ENCODE peak calls at places on chromosomes 3 and 15, in ten cellular contexts. T is mesendoderm; B is cardiac muscle cell; O is adipocyte; N is ascending aorta; J is CD4-positive, CD25-positive, alpha-beta regulatory T cell; E is GM12878; W is neural progenitor cell; C is psoas muscle; I is HCT116. D is an unnamed sample.

GRCh38 chr3:38127611-38128302 is 9.2 kb downstream of the ACAA1 start:
- DNase-seq in E (no peak), O (no peak), W (no peak), B (no peak), J (no peak), N (no peak), I (no peak), T (no peak), C (no peak), D (no peak)

GRCh38 chr3:52299815-52300611 is 12.4 kb downstream of the GLYCTK start:
- DNase-seq in B (peak; percentile 47), J (no peak), O (peak; percentile 25), E (no peak), N (no peak), W (peak; percentile 62), I (no peak), T (peak; percentile 76), C (no peak), D (no peak)

GRCh38 chr3:166455724-166456123 is 618.5 kb upstream of the BCHE start:
- DNase-seq in O (no peak), J (no peak), C (no peak), W (no peak), N (no peak), T (peak; percentile 71), B (no peak), I (no peak), E (no peak), D (no peak)

GRCh38 chr3:136249091-136249490 is 1.0 kb upstream of the PCCB start:
- DNase-seq in C (no peak), E (no peak), T (peak; percentile 7), W (no peak), B (no peak), N (no peak), O (no peak), J (no peak), I (no peak), D (no peak)

GRCh38 chr3:100057716-100058575 is 56.4 kb downstream of the FILIP1L start:
- DNase-seq in O (no peak), N (no peak), B (peak; percentile 46), J (no peak), C (no peak), W (no peak), I (no peak), T (no peak), E (no peak), D (no peak)

GRCh38 chr3:100548053-100548452 is 55.6 kb downstream of the TMEM45A start:
- DNase-seq in O (no peak), N (no peak), C (no peak), B (no peak), W (no peak), E (no peak), I (no peak), T (no peak), J (no peak), D (no peak)

GRCh38 chr3:172129534-172129867 is 90.1 kb downstream of the FNDC3B start:
- DNase-seq in C (no peak), N (no peak), O (no peak), E (no peak), I (no peak), W (no peak), B (no peak), T (no peak), J (no peak), D (no peak)

GRCh38 chr15:68319997-68320396 is 42.5 kb downstream of the FEM1B start:
- DNase-seq in T (no peak), I (no peak), N (no peak), O (no peak), E (no peak), C (no peak), J (no peak), W (no peak), B (no peak), D (no peak)

GRCh38 chr15:95327661-95328060 is 1002.8 kb upstream of the NR2F2 start:
- DNase-seq in C (no peak), N (no peak), W (peak; percentile 69), B (no peak), T (peak; percentile 2), O (no peak), E (no peak), I (no peak), J (no peak), D (no peak)

GRCh38 chr3:169781209-169781855 is 8.1 kb downstream of the MYNN start:
- DNase-seq in C (no peak), E (no peak), I (no peak), N (no peak), O (no peak), W (no peak), B (no peak), T (no peak), J (no peak), D (no peak)

GRCh38 chr3:169777822-169778221 is 4.6 kb downstream of the MYNN start:
- DNase-seq in O (no peak), W (no peak), J (no peak), C (no peak), B (no peak), T (no peak), N (no peak), I (no peak), E (no peak), D (no peak)

GRCh38 chr3:169780738-169781137 is 7.5 kb downstream of the MYNN start:
- DNase-seq in E (no peak), T (no peak), C (no peak), W (no peak), N (no peak), J (peak; percentile 27), B (no peak), O (no peak), I (no peak), D (no peak)
- H3K36me3 ChIP-seq in E (peaks cover 32% of the 10 kb centered on the region), T (peaks cover 10% of the 10 kb centered on the region), C (peaks cover 100% of the 10 kb centered on the region), W (peaks cover 36% of the 10 kb centered on the region), N (peaks cover 65% of the 10 kb centered on the region), J (peaks cover 87% of the 10 kb centered on the region), B (peaks cover 93% of the 10 kb centered on the region), O (peaks cover 97% of the 10 kb centered on the region), I (peaks cover 66% of the 10 kb centered on the region), D (peaks cover 78% of the 10 kb centered on the region)

GRCh38 chr15:73979636-73980035 is 12.5 kb downstream of the STOML1 start:
- DNase-seq in C (no peak), W (no peak), N (no peak), B (no peak), J (no peak), O (no peak), I (no peak), E (no peak), T (no peak), D (no peak)
- H3K27me3 ChIP-seq in C (no peaks in the 10 kb centered on the region), W (peaks cover 17% of the 10 kb centered on the region), N (no peaks in the 10 kb centered on the region), B (peaks cover 7% of the 10 kb centered on the region), J (peaks cover 5% of the 10 kb centered on the region), O (no peaks in the 10 kb centered on the region), I (no peaks in the 10 kb centered on the region), E (no peaks in the 10 kb centered on the region), T (no peaks in the 10 kb centered on the region), D (peaks cover 17% of the 10 kb centered on the region)

GRCh38 chr3:130896101-130896500 is 2.2 kb downstream of the ATP2C1 start:
- DNase-seq in J (peak; percentile 64), O (no peak), W (no peak), T (no peak), N (no peak), I (no peak), C (no peak), B (no peak), E (no peak), D (no peak)
- H3K4me1 ChIP-seq in J (peaks cover 27% of the 10 kb centered on the region), O (peaks cover 32% of the 10 kb centered on the region), W (peaks cover 54% of the 10 kb centered on the region), T (peaks cover 11% of the 10 kb centered on the region), N (no peaks in the 10 kb centered on the region), I (peaks cover 3% of the 10 kb centered on the region), C (peaks cover 52% of the 10 kb centered on the region), B (peaks cover 17% of the 10 kb centered on the region), E (peaks cover 12% of the 10 kb centered on the region), D (peaks cover 31% of the 10 kb centered on the region)

GRCh38 chr3:183370391-183370790 is 58.0 kb downstream of the MCF2L2 start:
- DNase-seq in C (no peak), B (peak; percentile 69), I (no peak), O (peak; percentile 17), N (no peak), J (no peak), T (no peak), W (no peak), E (no peak), D (no peak)

GRCh38 chr3:183372911-183373310 is 55.5 kb downstream of the MCF2L2 start:
- DNase-seq in B (no peak), J (no peak), T (no peak), W (no peak), I (no peak), C (no peak), N (no peak), O (no peak), E (no peak), D (no peak)

GRCh38 chr3:183369117-183369516 is 59.3 kb downstream of the MCF2L2 start:
- DNase-seq in J (no peak), C (no peak), T (no peak), N (no peak), B (no peak), I (no peak), O (no peak), W (no peak), E (no peak), D (no peak)

GRCh38 chr3:183371672-183371968 is 56.8 kb downstream of the MCF2L2 start:
- DNase-seq in C (no peak), N (no peak), J (no peak), O (no peak), T (no peak), W (no peak), B (peak; percentile 25), I (peak; percentile 15), E (no peak), D (no peak)

DNA sequence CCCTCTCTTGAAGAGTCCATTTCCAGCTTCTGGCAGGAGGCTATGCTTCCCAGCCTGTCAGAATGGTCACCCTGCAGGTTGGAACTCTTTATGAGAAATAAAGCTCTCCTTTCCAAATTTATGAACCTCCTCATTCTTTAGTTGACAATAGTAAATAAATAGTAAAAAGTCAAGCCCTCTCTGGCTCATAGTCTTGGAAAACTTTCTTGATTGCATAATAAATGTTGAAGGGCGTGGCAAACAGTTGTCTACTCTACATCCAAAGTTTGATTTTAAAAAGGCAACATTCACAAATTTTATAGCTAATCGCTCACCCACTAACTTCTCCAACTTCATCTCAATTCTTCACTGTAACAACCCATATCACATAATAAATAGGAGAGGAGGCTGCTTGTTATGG is 58.8 kb downstream of the MCF2L2 start:
- DNase-seq in B (no peak), C (no peak), E (no peak), O (peak; percentile 18), W (no peak), N (no peak), T (no peak), J (no peak), I (no peak), D (no peak)
- H3K36me3 ChIP-seq in B (no peaks in the 10 kb centered on the region), C (no peaks in the 10 kb centered on the region), E (no peaks in the 10 kb centered on the region), O (no peaks in the 10 kb centered on the region), W (no peaks in the 10 kb centered on the region), N (no peaks in the 10 kb centered on the region), T (no peaks in the 10 kb centered on the region), J (peaks cover 3% of the 10 kb centered on the region), I (no peaks in the 10 kb centered on the region), D (no peaks in the 10 kb centered on the region)

DNA sequence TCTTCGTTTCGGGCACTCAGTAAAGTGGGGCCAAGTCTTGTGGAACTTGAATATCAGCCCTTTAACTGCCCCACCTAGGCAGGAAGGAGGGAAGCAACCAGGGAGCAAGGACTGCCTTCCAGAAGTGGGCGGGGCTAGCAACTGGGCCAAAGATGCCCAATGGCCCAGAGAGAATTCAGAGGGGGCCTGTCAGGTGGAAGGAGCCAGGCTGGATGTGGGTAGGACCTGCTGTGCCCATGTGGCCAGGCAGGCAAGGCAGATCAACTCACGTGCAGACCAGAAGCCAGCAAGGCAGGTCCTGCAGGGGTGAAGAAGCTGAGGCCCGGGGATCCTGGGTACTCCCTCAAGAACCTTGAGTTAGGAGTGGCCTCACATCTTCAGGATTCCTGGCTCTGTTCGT is 5.5 kb downstream of the MAP6D1 start:
- DNase-seq in J (no peak), O (no peak), N (no peak), T (no peak), C (no peak), W (no peak), I (no peak), E (no peak), B (no peak), D (no peak)
- H3K27me3 ChIP-seq in J (peaks cover 6% of the 10 kb centered on the region), O (no peaks in the 10 kb centered on the region), N (no peaks in the 10 kb centered on the region), T (no peaks in the 10 kb centered on the region), C (no peaks in the 10 kb centered on the region), W (peaks cover 16% of the 10 kb centered on the region), I (no peaks in the 10 kb centered on the region), E (no peaks in the 10 kb centered on the region), B (peaks cover 6% of the 10 kb centered on the region), D (no peaks in the 10 kb centered on the region)